ENCODE peak calls at places on chromosomes 16 and 17, in six cellular contexts. One of them, this sample, is unnamed.

GRCh38 chr16:85913688-85914422 is 14.9 kb downstream of the IRF8 start:
- DNase-seq in neuronal stem cell: no peak
- DNase-seq in mesenchymal stem cell: no peak
- DNase-seq in IMR-90: no peak
- DNase-seq in H1: no peak
- DNase-seq in trophoblast cell: no peak
- DNase-seq in this sample: no peak

GRCh38 chr17:59547131-59547915 is 18.1 kb upstream of the DHX40 start:
- DNase-seq in neuronal stem cell: no peak
- DNase-seq in mesenchymal stem cell: peak
- DNase-seq in IMR-90: no peak
- DNase-seq in H1: no peak
- DNase-seq in trophoblast cell: peak
- DNase-seq in this sample: no peak

GRCh38 chr16:58727796-58728568 is 6.1 kb downstream of the GOT2 start:
- DNase-seq in neuronal stem cell: no peak
- DNase-seq in mesenchymal stem cell: no peak
- DNase-seq in IMR-90: no peak
- DNase-seq in H1: no peak
- DNase-seq in trophoblast cell: no peak
- DNase-seq in this sample: no peak

GRCh38 chr16:27374794-27375499 is 27.0 kb upstream of the IL21R start:
- DNase-seq in neuronal stem cell: peak
- DNase-seq in mesenchymal stem cell: peak
- DNase-seq in IMR-90: peak
- DNase-seq in H1: peak
- DNase-seq in trophoblast cell: peak
- DNase-seq in this sample: peak

GRCh38 chr17:73430848-73431247 is 119.0 kb upstream of the CDC42EP4 start:
- DNase-seq in neuronal stem cell: no peak
- DNase-seq in mesenchymal stem cell: peak
- DNase-seq in IMR-90: no peak
- DNase-seq in H1: no peak
- DNase-seq in trophoblast cell: peak
- DNase-seq in this sample: peak

GRCh38 chr17:27276653-27277156 is 17.2 kb upstream of the WSB1 start:
- DNase-seq in neuronal stem cell: peak
- DNase-seq in mesenchymal stem cell: no peak
- DNase-seq in IMR-90: peak
- DNase-seq in H1: peak
- DNase-seq in trophoblast cell: no peak
- DNase-seq in this sample: peak

GRCh38 chr17:37605081-37605480 is 4.1 kb downstream of the SYNRG start:
- DNase-seq in neuronal stem cell: no peak
- DNase-seq in mesenchymal stem cell: no peak
- DNase-seq in IMR-90: peak
- DNase-seq in H1: no peak
- DNase-seq in trophoblast cell: no peak
- DNase-seq in this sample: no peak

GRCh38 chr17:19787733-19788357 is 39.7 kb upstream of the ALDH3A1 start:
- DNase-seq in neuronal stem cell: no peak
- DNase-seq in mesenchymal stem cell: no peak
- DNase-seq in IMR-90: peak
- DNase-seq in H1: no peak
- DNase-seq in trophoblast cell: no peak
- DNase-seq in this sample: no peak

GRCh38 chr17:409848-410673 is 57.5 kb upstream of the RPH3AL start:
- DNase-seq in neuronal stem cell: peak
- DNase-seq in mesenchymal stem cell: peak
- DNase-seq in IMR-90: peak
- DNase-seq in H1: peak
- DNase-seq in trophoblast cell: peak
- DNase-seq in this sample: peak

GRCh38 chr17:4043862-4044261 is 79.6 kb upstream of the ATP2A3 start:
- DNase-seq in neuronal stem cell: no peak
- DNase-seq in mesenchymal stem cell: no peak
- DNase-seq in IMR-90: no peak
- DNase-seq in H1: no peak
- DNase-seq in trophoblast cell: no peak
- DNase-seq in this sample: no peak

GRCh38 chr17:75260679-75261335 is 599 bp downstream of the GGA3 start:
- DNase-seq in neuronal stem cell: no peak
- DNase-seq in mesenchymal stem cell: peak
- DNase-seq in IMR-90: peak
- DNase-seq in H1: no peak
- DNase-seq in trophoblast cell: peak
- DNase-seq in this sample: no peak

GRCh38 chr17:80294210-80294609 is 33.6 kb downstream of the RNF213 start:
- DNase-seq in neuronal stem cell: no peak
- DNase-seq in mesenchymal stem cell: no peak
- DNase-seq in IMR-90: no peak
- DNase-seq in H1: no peak
- DNase-seq in trophoblast cell: peak
- DNase-seq in this sample: no peak

GRCh38 chr17:17440938-17441730 is 35.7 kb upstream of the MED9 start:
- DNase-seq in neuronal stem cell: no peak
- DNase-seq in mesenchymal stem cell: no peak
- DNase-seq in IMR-90: no peak
- DNase-seq in H1: no peak
- DNase-seq in trophoblast cell: no peak
- DNase-seq in this sample: no peak

GRCh38 chr16:74226361-74226979 is 70.1 kb upstream of the PSMD7 start:
- DNase-seq in neuronal stem cell: peak
- DNase-seq in mesenchymal stem cell: peak
- DNase-seq in IMR-90: peak
- DNase-seq in H1: no peak
- DNase-seq in trophoblast cell: peak
- DNase-seq in this sample: no peak

GRCh38 chr16:6153901-6154300 is 1056.3 kb upstream of the EEF2KMT start:
- DNase-seq in neuronal stem cell: no peak
- DNase-seq in mesenchymal stem cell: no peak
- DNase-seq in IMR-90: no peak
- DNase-seq in H1: no peak
- DNase-seq in trophoblast cell: no peak
- DNase-seq in this sample: no peak

GRCh38 chr17:28532063-28532960 is 20.1 kb downstream of the UNC119 start:
- DNase-seq in neuronal stem cell: no peak
- DNase-seq in mesenchymal stem cell: peak
- DNase-seq in IMR-90: peak
- DNase-seq in H1: no peak
- DNase-seq in trophoblast cell: no peak
- DNase-seq in this sample: no peak

GRCh38 chr17:80978499-80979497 is 12.8 kb upstream of the CHMP6 start:
- DNase-seq in neuronal stem cell: no peak
- DNase-seq in mesenchymal stem cell: no peak
- DNase-seq in IMR-90: peak
- DNase-seq in H1: no peak
- DNase-seq in trophoblast cell: no peak
- DNase-seq in this sample: no peak

GRCh38 chr17:29659155-29659554 is 36.4 kb upstream of the CORO6 start:
- DNase-seq in neuronal stem cell: no peak
- DNase-seq in mesenchymal stem cell: no peak
- DNase-seq in IMR-90: no peak
- DNase-seq in H1: no peak
- DNase-seq in trophoblast cell: no peak
- DNase-seq in this sample: no peak

GRCh38 chr17:31857920-31858646 is 961 bp downstream of the COPRS start:
- DNase-seq in neuronal stem cell: no peak
- DNase-seq in mesenchymal stem cell: peak
- DNase-seq in IMR-90: no peak
- DNase-seq in H1: no peak
- DNase-seq in trophoblast cell: peak
- DNase-seq in this sample: no peak

GRCh38 chr16:11327277-11328171 is 17.7 kb upstream of the RMI2 start:
- DNase-seq in neuronal stem cell: no peak
- DNase-seq in mesenchymal stem cell: no peak
- DNase-seq in IMR-90: no peak
- DNase-seq in H1: no peak
- DNase-seq in trophoblast cell: no peak
- DNase-seq in this sample: peak

GRCh38 chr17:45939398-45939797 is 45.0 kb downstream of the MAPT start:
- DNase-seq in neuronal stem cell: no peak
- DNase-seq in mesenchymal stem cell: no peak
- DNase-seq in IMR-90: no peak
- DNase-seq in H1: no peak
- DNase-seq in trophoblast cell: no peak
- DNase-seq in this sample: no peak

GRCh38 chr17:37476431-37477130 is 13.1 kb upstream of the DUSP14 start:
- DNase-seq in neuronal stem cell: no peak
- DNase-seq in mesenchymal stem cell: peak
- DNase-seq in IMR-90: peak
- DNase-seq in H1: no peak
- DNase-seq in trophoblast cell: peak
- DNase-seq in this sample: no peak

GRCh38 chr16:30867747-30868146 is 26.1 kb downstream of the BCL7C start:
- DNase-seq in neuronal stem cell: no peak
- DNase-seq in mesenchymal stem cell: peak
- DNase-seq in IMR-90: no peak
- DNase-seq in H1: no peak
- DNase-seq in trophoblast cell: peak
- DNase-seq in this sample: no peak

GRCh38 chr17:16302856-16303255 is 50.4 kb downstream of the CENPV start:
- DNase-seq in neuronal stem cell: no peak
- DNase-seq in mesenchymal stem cell: no peak
- DNase-seq in IMR-90: no peak
- DNase-seq in H1: no peak
- DNase-seq in trophoblast cell: no peak
- DNase-seq in this sample: no peak

GRCh38 chr17:81480140-81480917 is 32.3 kb downstream of the ACTG1 start:
- DNase-seq in neuronal stem cell: no peak
- DNase-seq in mesenchymal stem cell: peak
- DNase-seq in IMR-90: peak
- DNase-seq in H1: no peak
- DNase-seq in trophoblast cell: no peak
- DNase-seq in this sample: no peak

GRCh38 chr17:41687828-41688640 is 651 bp upstream of the EIF1 start:
- DNase-seq in neuronal stem cell: no peak
- DNase-seq in mesenchymal stem cell: peak
- DNase-seq in IMR-90: peak
- DNase-seq in H1: peak
- DNase-seq in trophoblast cell: peak
- DNase-seq in this sample: no peak

GRCh38 chr17:18382441-18383078 is 5.0 kb downstream of the EVPLL start:
- DNase-seq in neuronal stem cell: no peak
- DNase-seq in mesenchymal stem cell: no peak
- DNase-seq in IMR-90: no peak
- DNase-seq in H1: no peak
- DNase-seq in trophoblast cell: no peak
- DNase-seq in this sample: peak

GRCh38 chr17:11506635-11507034 is 91.6 kb upstream of the DNAH9 start:
- DNase-seq in neuronal stem cell: peak
- DNase-seq in mesenchymal stem cell: no peak
- DNase-seq in IMR-90: no peak
- DNase-seq in H1: peak
- DNase-seq in trophoblast cell: peak
- DNase-seq in this sample: peak

GRCh38 chr16:17561056-17561455 is 90.3 kb upstream of the XYLT1 start:
- DNase-seq in neuronal stem cell: no peak
- DNase-seq in mesenchymal stem cell: no peak
- DNase-seq in IMR-90: no peak
- DNase-seq in H1: no peak
- DNase-seq in trophoblast cell: peak
- DNase-seq in this sample: no peak

GRCh38 chr17:18986541-18987229 is 17.9 kb downstream of the FAM83G start:
- DNase-seq in neuronal stem cell: no peak
- DNase-seq in mesenchymal stem cell: no peak
- DNase-seq in IMR-90: no peak
- DNase-seq in H1: no peak
- DNase-seq in trophoblast cell: no peak
- DNase-seq in this sample: no peak

GRCh38 chr17:62895650-62896301 is 70.3 kb upstream of the TANC2 start:
- DNase-seq in neuronal stem cell: no peak
- DNase-seq in mesenchymal stem cell: peak
- DNase-seq in IMR-90: peak
- DNase-seq in H1: no peak
- DNase-seq in trophoblast cell: peak
- DNase-seq in this sample: no peak

GRCh38 chr16:67415872-67416793 is at the start of gene ZDHHC1:
- DNase-seq in neuronal stem cell: peak
- DNase-seq in mesenchymal stem cell: peak
- DNase-seq in IMR-90: peak
- DNase-seq in H1: peak
- DNase-seq in trophoblast cell: peak
- DNase-seq in this sample: peak
- H2AFZ ChIP-seq in neuronal stem cell: peak
- H2AFZ ChIP-seq in mesenchymal stem cell: peak
- H2AFZ ChIP-seq in IMR-90: peak
- H2AFZ ChIP-seq in H1: peak
- H2AFZ ChIP-seq in trophoblast cell: peak
- H2AFZ ChIP-seq in this sample: peak

DNA sequence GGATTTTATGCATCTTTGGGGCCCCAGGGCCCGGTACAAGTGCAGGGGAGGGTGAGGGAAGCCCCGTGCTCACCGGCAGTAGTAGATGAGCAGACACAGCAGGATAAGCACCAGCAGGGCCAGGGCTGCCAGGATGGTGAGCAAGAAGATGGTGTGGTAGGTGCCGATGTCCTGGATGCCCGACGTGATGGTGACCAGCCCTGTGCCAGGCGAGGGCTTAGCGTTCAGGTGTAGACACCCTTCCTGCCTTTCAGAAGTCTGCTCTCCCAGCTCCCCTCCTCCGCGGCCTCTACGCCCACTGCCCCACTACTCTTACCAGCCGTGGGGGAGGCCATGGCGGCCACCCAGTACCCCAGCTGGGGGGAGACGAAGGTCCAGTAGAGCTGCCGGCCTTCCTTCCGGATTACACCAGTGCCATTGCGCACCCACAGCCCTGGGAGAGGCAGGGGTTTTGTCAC is 8.0 kb downstream of the FAM171A2 start:
- DNase-seq in neuronal stem cell: no peak
- DNase-seq in mesenchymal stem cell: no peak
- DNase-seq in IMR-90: no peak
- DNase-seq in H1: no peak
- DNase-seq in trophoblast cell: no peak
- DNase-seq in this sample: no peak
- H3K14ac ChIP-seq in neuronal stem cell: no peak
- H3K14ac ChIP-seq in mesenchymal stem cell: no peak
- H3K14ac ChIP-seq in IMR-90: no peak
- H3K14ac ChIP-seq in H1: no peak
- H3K14ac ChIP-seq in trophoblast cell: no peak
- H3K14ac ChIP-seq in this sample: no peak

DNA sequence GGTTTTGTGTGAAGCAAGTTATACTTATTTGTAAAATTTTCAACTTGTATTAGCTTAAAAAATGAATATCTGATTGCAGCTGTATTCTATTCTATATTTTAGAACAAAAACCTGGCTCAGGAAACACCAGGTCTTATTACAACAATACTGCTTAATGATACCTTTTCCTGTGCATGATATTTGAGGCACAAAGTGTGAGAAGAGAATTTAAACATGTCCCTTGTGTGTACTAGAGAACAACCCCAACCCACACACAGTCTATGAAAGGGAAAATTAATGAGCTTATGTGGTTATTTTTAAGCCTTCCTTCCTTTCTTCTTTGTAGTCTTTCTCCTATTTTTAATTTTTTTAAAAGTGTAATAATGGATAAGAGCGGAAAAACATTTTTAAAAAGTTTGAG is 122.6 kb upstream of the MON1B start:
- DNase-seq in neuronal stem cell: no peak
- DNase-seq in mesenchymal stem cell: no peak
- DNase-seq in IMR-90: no peak
- DNase-seq in H1: no peak
- DNase-seq in trophoblast cell: no peak
- DNase-seq in this sample: no peak
- H3K4me2 ChIP-seq in neuronal stem cell: no peak
- H3K4me2 ChIP-seq in mesenchymal stem cell: no peak
- H3K4me2 ChIP-seq in IMR-90: no peak
- H3K4me2 ChIP-seq in H1: no peak
- H3K4me2 ChIP-seq in trophoblast cell: no peak
- H3K4me2 ChIP-seq in this sample: no peak

GRCh38 chr17:83171661-83172060 is 92.3 kb downstream of the METRNL start:
- DNase-seq in neuronal stem cell: no peak
- DNase-seq in mesenchymal stem cell: no peak
- DNase-seq in IMR-90: no peak
- DNase-seq in H1: peak
- DNase-seq in trophoblast cell: no peak
- DNase-seq in this sample: peak
- H2AFZ ChIP-seq in neuronal stem cell: peak
- H2AFZ ChIP-seq in mesenchymal stem cell: no peak
- H2AFZ ChIP-seq in IMR-90: no peak
- H2AFZ ChIP-seq in H1: no peak
- H2AFZ ChIP-seq in trophoblast cell: no peak
- H2AFZ ChIP-seq in this sample: no peak